ENCODE peak calls at places on chromosomes 5 and 9, in five cellular contexts. Z is stimulated activated CD4-positive, alpha-beta T cell treated with anti-CD3 and anti-CD28 coated beads, Interleukin-1b, Interleukin-23, amount 100 ng/mL, for 24 hours; S is NCI-H1092 treated with DMSO at 0.1 percent for 48 hours; B is heart left ventricle; F is SW 1271. O is an unnamed sample.
A peak's percentile ranks its signal among the peaks of the same experiment; 100 is the strongest.

GRCh38 chr5:160467555-160468418 is 46.1 kb downstream of the PTTG1 start:
- DNase-seq in Z (peak; percentile 47), S (no peak), B (peak; percentile 70), F (no peak), O (peak; percentile 97)

GRCh38 chr9:80797841-80798688 is 891.3 kb downstream of the TLE1 start:
- DNase-seq in Z (no peak), S (peak; percentile 73), B (peak; percentile 27), F (no peak), O (no peak)

GRCh38 chr9:136138566-136138965 is 19.9 kb upstream of the TMEM250 start:
- DNase-seq in Z (no peak), S (peak; percentile 30), B (no peak), F (no peak), O (no peak)

GRCh38 chr5:53820119-53820801 is 259.8 kb downstream of the NDUFS4 start:
- DNase-seq in Z (no peak), S (no peak), B (no peak), F (no peak), O (no peak)

GRCh38 chr5:126857472-126858410 is 80.8 kb downstream of the LMNB1 start:
- DNase-seq in Z (no peak), S (no peak), B (peak; percentile 56), F (no peak), O (no peak)

GRCh38 chr5:112417931-112418358 is 1.1 kb downstream of the EPB41L4A start:
- DNase-seq in Z (peak; percentile 13), S (peak; percentile 4), B (peak; percentile 63), F (no peak), O (peak; percentile 94)

GRCh38 chr9:84597131-84597530 is 72.4 kb upstream of the NTRK2 start:
- DNase-seq in Z (no peak), S (no peak), B (no peak), F (no peak), O (peak; percentile 87)

GRCh38 chr5:128121679-128122078 is 38.1 kb downstream of the SLC12A2 start:
- DNase-seq in Z (no peak), S (no peak), B (no peak), F (no peak), O (no peak)

GRCh38 chr5:102483736-102484135 is 15.1 kb downstream of the SLCO6A1 start:
- DNase-seq in Z (no peak), S (no peak), B (no peak), F (no peak), O (peak; percentile 64)

GRCh38 chr5:180807654-180808414 is 5.2 kb upstream of the MGAT1 start:
- DNase-seq in Z (no peak), S (no peak), B (no peak), F (no peak), O (no peak)

GRCh38 chr5:9698125-9698848 is 68.1 kb upstream of the TAS2R1 start:
- DNase-seq in Z (no peak), S (no peak), B (no peak), F (no peak), O (no peak)

GRCh38 chr9:112046181-112046580 is 128.9 kb downstream of the SUSD1 start:
- DNase-seq in Z (no peak), S (no peak), B (no peak), F (no peak), O (no peak)

GRCh38 chr5:141208478-141208877 is at the start of gene PCDHB12:
- DNase-seq in Z (no peak), S (no peak), B (no peak), F (no peak), O (peak; percentile 37)

GRCh38 chr5:861442-862366 is 10.9 kb upstream of the ZDHHC11 start:
- DNase-seq in Z (no peak), S (no peak), B (no peak), F (no peak), O (no peak)

GRCh38 chr9:126797903-126798302 is 6.9 kb upstream of the ZBTB43 start:
- DNase-seq in Z (no peak), S (no peak), B (no peak), F (no peak), O (no peak)

GRCh38 chr9:91210318-91210717 is 151.4 kb downstream of the AUH start:
- DNase-seq in Z (no peak), S (no peak), B (no peak), F (no peak), O (no peak)

GRCh38 chr5:149383399-149383798 is 4.3 kb upstream of the IL17B start:
- DNase-seq in Z (no peak), S (no peak), B (peak; percentile 88), F (no peak), O (no peak)

GRCh38 chr9:70874451-70874850 is 247.0 kb downstream of the TRPM3 start:
- DNase-seq in Z (no peak), S (no peak), B (no peak), F (no peak), O (no peak)

GRCh38 chr9:93209576-93210323 is 25.8 kb downstream of the WNK2 start:
- DNase-seq in Z (no peak), S (no peak), B (no peak), F (no peak), O (no peak)

GRCh38 chr9:115847245-115847644 is 306.3 kb upstream of the PAPPA start:
- DNase-seq in Z (no peak), S (no peak), B (no peak), F (no peak), O (no peak)

GRCh38 chr5:93585054-93585751 is 2.2 kb downstream of the NR2F1 start:
- DNase-seq in Z (no peak), S (no peak), B (no peak), F (peak; percentile 20), O (peak; percentile 10)

GRCh38 chr9:69339620-69340019 is 14.6 kb downstream of the ENTREP1 start:
- DNase-seq in Z (no peak), S (no peak), B (peak; percentile 41), F (no peak), O (no peak)

GRCh38 chr9:100595391-100596199 is 17.7 kb downstream of the CAVIN4 start:
- DNase-seq in Z (no peak), S (peak; percentile 50), B (no peak), F (peak; percentile 24), O (peak; percentile 53)

GRCh38 chr5:157523976-157524375 is 51.6 kb downstream of the ADAM19 start:
- DNase-seq in Z (no peak), S (no peak), B (no peak), F (no peak), O (no peak)

GRCh38 chr5:138932171-138932810 is 57.2 kb upstream of the LRRTM2 start:
- DNase-seq in Z (no peak), S (no peak), B (no peak), F (no peak), O (no peak)

GRCh38 chr9:89716559-89716958 is 111.7 kb downstream of the GADD45G start:
- DNase-seq in Z (no peak), S (no peak), B (no peak), F (no peak), O (no peak)

GRCh38 chr5:1039210-1039548 is 30.6 kb downstream of the NKD2 start:
- DNase-seq in Z (no peak), S (no peak), B (no peak), F (no peak), O (no peak)

GRCh38 chr9:101455656-101456235 is 20.2 kb upstream of the ALDOB start:
- DNase-seq in Z (no peak), S (no peak), B (no peak), F (no peak), O (no peak)

O was measured in MM.1S.